ENCODE peak calls at places on chromosomes 12 and 14, in nine cellular contexts. W is NCI-H1092; A is CD8-positive, alpha-beta memory T cell; O is Panc1; X is CD4-positive, CD25-positive, alpha-beta regulatory T cell; K is GM12865; H is activated CD4-positive, alpha-beta T cell treated with anti-CD3 and anti-CD28 coated beads for 24 hours; S is esophagus squamous epithelium; Y is smooth muscle cell of the brain vasculature. D is an unnamed sample.

GRCh38 chr12:112807452-112807851 is 15.9 kb downstream of the RPH3A start:
- DNase-seq in W (no peak), A (no peak), O (no peak), X (no peak), K (no peak), H (no peak), S (no peak), Y (no peak), D (no peak)

GRCh38 chr12:45730116-45730841 is 773 bp downstream of the ARID2 start:
- DNase-seq in W (peak), A (peak), O (no peak), X (peak), K (peak), H (peak), S (no peak), Y (peak), D (peak)

GRCh38 chr14:93734961-93735360 is 53.3 kb downstream of the PRIMA1 start:
- DNase-seq in W (no peak), A (no peak), O (no peak), X (no peak), K (no peak), H (no peak), S (no peak), Y (no peak), D (no peak)

GRCh38 chr12:51752490-51752889 is 96.0 kb downstream of the FIGNL2 start:
- DNase-seq in W (no peak), A (no peak), O (no peak), X (no peak), K (peak), H (no peak), S (no peak), Y (no peak), D (no peak)

GRCh38 chr14:24042733-24043132 is 9.1 kb upstream of the CARMIL3 start:
- DNase-seq in W (no peak), A (no peak), O (no peak), X (no peak), K (no peak), H (no peak), S (no peak), Y (no peak), D (no peak)

GRCh38 chr12:104407922-104408321 is 48.8 kb upstream of the CHST11 start:
- DNase-seq in W (no peak), A (no peak), O (no peak), X (no peak), K (no peak), H (no peak), S (no peak), Y (no peak), D (no peak)

GRCh38 chr14:61252354-61253063 is 28.6 kb downstream of the TMEM30B start:
- DNase-seq in W (peak), A (peak), O (peak), X (peak), K (peak), H (peak), S (peak), Y (peak), D (peak)

GRCh38 chr12:123367511-123367910 is 2.9 kb upstream of the SBNO1 start:
- DNase-seq in W (no peak), A (no peak), O (no peak), X (no peak), K (no peak), H (no peak), S (no peak), Y (no peak), D (no peak)

GRCh38 chr14:64401923-64402322 is 13.8 kb downstream of the MTHFD1 start:
- DNase-seq in W (no peak), A (no peak), O (no peak), X (no peak), K (no peak), H (no peak), S (no peak), Y (no peak), D (no peak)

GRCh38 chr12:83077037-83077436 is 390.3 kb downstream of the TMTC2 start:
- DNase-seq in W (no peak), A (no peak), O (no peak), X (no peak), K (no peak), H (no peak), S (no peak), Y (no peak), D (no peak)

GRCh38 chr12:6038160-6038559 is 86.3 kb downstream of the VWF start:
- DNase-seq in W (peak), A (peak), O (peak), X (no peak), K (peak), H (no peak), S (no peak), Y (peak), D (peak)

GRCh38 chr12:57612711-57613426 is 1.6 kb downstream of the ARHGEF25 start:
- DNase-seq in W (no peak), A (no peak), O (no peak), X (no peak), K (no peak), H (no peak), S (no peak), Y (no peak), D (no peak)

GRCh38 chr12:27190761-27191160 is 53.3 kb upstream of the STK38L start:
- DNase-seq in W (no peak), A (no peak), O (no peak), X (no peak), K (no peak), H (no peak), S (no peak), Y (no peak), D (no peak)

GRCh38 chr12:58314610-58315009 is 373.2 kb downstream of the ATP23 start:
- DNase-seq in W (no peak), A (no peak), O (no peak), X (no peak), K (no peak), H (no peak), S (no peak), Y (no peak), D (no peak)

GRCh38 chr12:21971344-21971743 is 30.1 kb upstream of the ABCC9 start:
- DNase-seq in W (no peak), A (no peak), O (no peak), X (no peak), K (no peak), H (no peak), S (no peak), Y (no peak), D (no peak)

GRCh38 chr12:90729741-90730140 is 225.2 kb downstream of the CCER1 start:
- DNase-seq in W (no peak), A (no peak), O (no peak), X (no peak), K (no peak), H (no peak), S (no peak), Y (no peak), D (no peak)

GRCh38 chr12:57129311-57130288 is 1.3 kb downstream of the LRP1 start:
- DNase-seq in W (no peak), A (no peak), O (no peak), X (no peak), K (no peak), H (no peak), S (no peak), Y (no peak), D (no peak)

GRCh38 chr12:56260921-56261320 is 2.7 kb upstream of the ANKRD52 start:
- DNase-seq in W (no peak), A (no peak), O (no peak), X (no peak), K (no peak), H (no peak), S (no peak), Y (no peak), D (no peak)

GRCh38 chr14:92469515-92469914 is 44.1 kb upstream of the RIN3 start:
- DNase-seq in W (no peak), A (no peak), O (no peak), X (no peak), K (no peak), H (no peak), S (no peak), Y (no peak), D (no peak)

GRCh38 chr14:73428354-73428824 is 30.0 kb downstream of the NUMB start:
- DNase-seq in W (no peak), A (no peak), O (no peak), X (no peak), K (no peak), H (no peak), S (no peak), Y (no peak), D (no peak)

GRCh38 chr12:14884458-14884878 is 1.2 kb downstream of the MGP start:
- DNase-seq in W (peak), A (peak), O (no peak), X (peak), K (peak), H (peak), S (peak), Y (peak), D (peak)

GRCh38 chr12:119783787-119784186 is 93.3 kb downstream of the CIT start:
- DNase-seq in W (no peak), A (no peak), O (no peak), X (no peak), K (no peak), H (no peak), S (no peak), Y (no peak), D (no peak)

GRCh38 chr14:86574026-86574777 is 1044.3 kb downstream of the FLRT2 start:
- DNase-seq in W (no peak), A (no peak), O (peak), X (no peak), K (no peak), H (no peak), S (no peak), Y (no peak), D (no peak)

GRCh38 chr12:114405449-114406271 is at the start of gene TBX5:
- DNase-seq in W (peak), A (no peak), O (no peak), X (no peak), K (no peak), H (no peak), S (no peak), Y (no peak), D (no peak)

GRCh38 chr12:31234053-31234835 is 91.7 kb downstream of the SINHCAF start:
- DNase-seq in W (peak), A (no peak), O (no peak), X (no peak), K (no peak), H (no peak), S (no peak), Y (no peak), D (no peak)

GRCh38 chr12:12356467-12356885 is 402 bp upstream of the BORCS5 start:
- DNase-seq in W (no peak), A (no peak), O (no peak), X (no peak), K (peak), H (no peak), S (no peak), Y (no peak), D (no peak)

GRCh38 chr14:52342849-52343606 is 28.9 kb downstream of the PTGER2 start:
- DNase-seq in W (no peak), A (no peak), O (no peak), X (no peak), K (no peak), H (no peak), S (no peak), Y (no peak), D (no peak)

GRCh38 chr12:45674583-45674982 is 54.9 kb upstream of the ARID2 start:
- DNase-seq in W (no peak), A (no peak), O (peak), X (no peak), K (no peak), H (no peak), S (no peak), Y (peak), D (no peak)

GRCh38 chr14:49405291-49405690 is 180.9 kb downstream of the RPS29 start:
- DNase-seq in W (no peak), A (no peak), O (no peak), X (no peak), K (no peak), H (no peak), S (no peak), Y (peak), D (no peak)

GRCh38 chr14:75221797-75222196 is 45.4 kb upstream of the TMED10 start:
- DNase-seq in W (no peak), A (no peak), O (no peak), X (no peak), K (peak), H (no peak), S (no peak), Y (no peak), D (no peak)

GRCh38 chr14:30214456-30215090 is 286.9 kb upstream of the PRKD1 start:
- DNase-seq in W (peak), A (no peak), O (no peak), X (no peak), K (peak), H (no peak), S (no peak), Y (peak), D (peak)

GRCh38 chr12:122839907-122840554 is 4.8 kb downstream of the HIP1R start:
- DNase-seq in W (no peak), A (no peak), O (no peak), X (no peak), K (no peak), H (no peak), S (no peak), Y (no peak), D (no peak)

GRCh38 chr14:66944872-66945271 is 244.4 kb upstream of the GARIN2 start:
- DNase-seq in W (no peak), A (no peak), O (no peak), X (no peak), K (peak), H (no peak), S (no peak), Y (peak), D (no peak)

GRCh38 chr12:12721251-12721689 is 4.1 kb downstream of the CDKN1B start:
- DNase-seq in W (no peak), A (peak), O (no peak), X (no peak), K (no peak), H (no peak), S (no peak), Y (no peak), D (no peak)

GRCh38 chr14:27391331-27391730 is 793.5 kb upstream of the NOVA1 start:
- DNase-seq in W (no peak), A (no peak), O (no peak), X (no peak), K (no peak), H (no peak), S (no peak), Y (no peak), D (no peak)

GRCh38 chr12:3077572-3078081 is 448 bp downstream of the TSPAN9 start:
- DNase-seq in W (no peak), A (no peak), O (no peak), X (no peak), K (no peak), H (no peak), S (no peak), Y (no peak), D (no peak)

GRCh38 chr12:32290411-32290810 is 108.9 kb upstream of the FGD4 start:
- DNase-seq in W (no peak), A (no peak), O (no peak), X (no peak), K (no peak), H (no peak), S (no peak), Y (no peak), D (no peak)

GRCh38 chr12:51374346-51374745 is 16.9 kb downstream of the GALNT6 start:
- DNase-seq in W (no peak), A (no peak), O (no peak), X (no peak), K (no peak), H (no peak), S (no peak), Y (no peak), D (no peak)

GRCh38 chr12:4287325-4288290 is 14.0 kb downstream of the CCND2 start:
- DNase-seq in W (no peak), A (no peak), O (no peak), X (no peak), K (no peak), H (no peak), S (no peak), Y (no peak), D (no peak)

D was measured in GDM1.